ENCODE peak calls at places on chromosomes 6 and 20, in four cellular contexts. One of them, this sample, is unnamed.

GRCh38 chr6:89951574-89952360 is 57.5 kb downstream of the GJA10 start:
- DNase-seq in stimulated activated CD4-positive, alpha-beta T cell treated with anti-CD3 and anti-CD28 coated beads, Interleukin-15, amount 100 ng/mL, for 1 hour: no peak
- DNase-seq in amygdala: peak; percentile 21
- DNase-seq in CD4-positive, alpha-beta T cell: no peak
- DNase-seq in this sample: peak; percentile 47

GRCh38 chr20:38109657-38110524 is 55.2 kb downstream of the TGM2 start:
- DNase-seq in stimulated activated CD4-positive, alpha-beta T cell treated with anti-CD3 and anti-CD28 coated beads, Interleukin-15, amount 100 ng/mL, for 1 hour: no peak
- DNase-seq in CD4-positive, alpha-beta T cell: no peak
- DNase-seq in amygdala: no peak
- DNase-seq in this sample: peak; percentile 95

GRCh38 chr20:37384683-37385174 is 38.8 kb downstream of the SRC start:
- DNase-seq in stimulated activated CD4-positive, alpha-beta T cell treated with anti-CD3 and anti-CD28 coated beads, Interleukin-15, amount 100 ng/mL, for 1 hour: peak; percentile 74
- DNase-seq in CD4-positive, alpha-beta T cell: peak; percentile 64
- DNase-seq in amygdala: peak; percentile 5
- DNase-seq in this sample: peak; percentile 38

GRCh38 chr6:12637960-12638641 is 78.5 kb upstream of the PHACTR1 start:
- DNase-seq in stimulated activated CD4-positive, alpha-beta T cell treated with anti-CD3 and anti-CD28 coated beads, Interleukin-15, amount 100 ng/mL, for 1 hour: peak; percentile 5
- DNase-seq in amygdala: peak; percentile 4
- DNase-seq in CD4-positive, alpha-beta T cell: peak; percentile 0
- DNase-seq in this sample: peak; percentile 82

GRCh38 chr6:117338567-117338966 is 73.2 kb downstream of the VGLL2 start:
- DNase-seq in CD4-positive, alpha-beta T cell: no peak
- DNase-seq in amygdala: no peak
- DNase-seq in stimulated activated CD4-positive, alpha-beta T cell treated with anti-CD3 and anti-CD28 coated beads, Interleukin-15, amount 100 ng/mL, for 1 hour: no peak
- DNase-seq in this sample: no peak

GRCh38 chr6:23390221-23390620 is 735.8 kb upstream of the NRSN1 start:
- DNase-seq in CD4-positive, alpha-beta T cell: no peak
- DNase-seq in stimulated activated CD4-positive, alpha-beta T cell treated with anti-CD3 and anti-CD28 coated beads, Interleukin-15, amount 100 ng/mL, for 1 hour: no peak
- DNase-seq in amygdala: no peak
- DNase-seq in this sample: no peak

GRCh38 chr6:41111017-41111416 is 38.2 kb downstream of the NFYA start:
- DNase-seq in stimulated activated CD4-positive, alpha-beta T cell treated with anti-CD3 and anti-CD28 coated beads, Interleukin-15, amount 100 ng/mL, for 1 hour: no peak
- DNase-seq in CD4-positive, alpha-beta T cell: no peak
- DNase-seq in amygdala: no peak
- DNase-seq in this sample: no peak

GRCh38 chr20:825710-826421 is 7.6 kb upstream of the FAM110A start:
- DNase-seq in CD4-positive, alpha-beta T cell: no peak
- DNase-seq in stimulated activated CD4-positive, alpha-beta T cell treated with anti-CD3 and anti-CD28 coated beads, Interleukin-15, amount 100 ng/mL, for 1 hour: no peak
- DNase-seq in amygdala: no peak
- DNase-seq in this sample: no peak

GRCh38 chr6:28258877-28259777 is at the start of gene NKAPL:
- DNase-seq in amygdala: peak; percentile 43
- DNase-seq in CD4-positive, alpha-beta T cell: no peak
- DNase-seq in stimulated activated CD4-positive, alpha-beta T cell treated with anti-CD3 and anti-CD28 coated beads, Interleukin-15, amount 100 ng/mL, for 1 hour: peak; percentile 45
- DNase-seq in this sample: no peak

GRCh38 chr6:108238321-108238720 is 22.5 kb downstream of the SNX3 start:
- DNase-seq in amygdala: no peak
- DNase-seq in stimulated activated CD4-positive, alpha-beta T cell treated with anti-CD3 and anti-CD28 coated beads, Interleukin-15, amount 100 ng/mL, for 1 hour: no peak
- DNase-seq in CD4-positive, alpha-beta T cell: no peak
- DNase-seq in this sample: no peak

GRCh38 chr20:24764825-24765224 is 184.2 kb upstream of the CST7 start:
- DNase-seq in CD4-positive, alpha-beta T cell: no peak
- DNase-seq in stimulated activated CD4-positive, alpha-beta T cell treated with anti-CD3 and anti-CD28 coated beads, Interleukin-15, amount 100 ng/mL, for 1 hour: no peak
- DNase-seq in amygdala: no peak
- DNase-seq in this sample: no peak

GRCh38 chr6:135572051-135572450 is 74.5 kb upstream of the AHI1 start:
- DNase-seq in stimulated activated CD4-positive, alpha-beta T cell treated with anti-CD3 and anti-CD28 coated beads, Interleukin-15, amount 100 ng/mL, for 1 hour: no peak
- DNase-seq in CD4-positive, alpha-beta T cell: no peak
- DNase-seq in amygdala: no peak
- DNase-seq in this sample: no peak

GRCh38 chr6:45872827-45873226 is 142.8 kb downstream of the CLIC5 start:
- DNase-seq in CD4-positive, alpha-beta T cell: no peak
- DNase-seq in stimulated activated CD4-positive, alpha-beta T cell treated with anti-CD3 and anti-CD28 coated beads, Interleukin-15, amount 100 ng/mL, for 1 hour: no peak
- DNase-seq in amygdala: no peak
- DNase-seq in this sample: no peak

GRCh38 chr6:27545271-27546046 is 72.6 kb upstream of the ZNF184 start:
- DNase-seq in amygdala: no peak
- DNase-seq in CD4-positive, alpha-beta T cell: no peak
- DNase-seq in stimulated activated CD4-positive, alpha-beta T cell treated with anti-CD3 and anti-CD28 coated beads, Interleukin-15, amount 100 ng/mL, for 1 hour: peak; percentile 6
- DNase-seq in this sample: peak; percentile 87

GRCh38 chr6:118100763-118101162 is 193.7 kb downstream of the SLC35F1 start:
- DNase-seq in amygdala: no peak
- DNase-seq in CD4-positive, alpha-beta T cell: no peak
- DNase-seq in stimulated activated CD4-positive, alpha-beta T cell treated with anti-CD3 and anti-CD28 coated beads, Interleukin-15, amount 100 ng/mL, for 1 hour: no peak
- DNase-seq in this sample: no peak

GRCh38 chr6:121867095-121867494 is 431.6 kb downstream of the GJA1 start:
- DNase-seq in amygdala: no peak
- DNase-seq in stimulated activated CD4-positive, alpha-beta T cell treated with anti-CD3 and anti-CD28 coated beads, Interleukin-15, amount 100 ng/mL, for 1 hour: no peak
- DNase-seq in CD4-positive, alpha-beta T cell: no peak
- DNase-seq in this sample: no peak

GRCh38 chr6:53309059-53309896 is 39.5 kb downstream of the ELOVL5 start:
- DNase-seq in amygdala: no peak
- DNase-seq in stimulated activated CD4-positive, alpha-beta T cell treated with anti-CD3 and anti-CD28 coated beads, Interleukin-15, amount 100 ng/mL, for 1 hour: no peak
- DNase-seq in CD4-positive, alpha-beta T cell: no peak
- DNase-seq in this sample: peak; percentile 77

GRCh38 chr6:168270274-168271174 is 49.1 kb downstream of the DACT2 start:
- DNase-seq in stimulated activated CD4-positive, alpha-beta T cell treated with anti-CD3 and anti-CD28 coated beads, Interleukin-15, amount 100 ng/mL, for 1 hour: no peak
- DNase-seq in amygdala: no peak
- DNase-seq in CD4-positive, alpha-beta T cell: no peak
- DNase-seq in this sample: no peak

GRCh38 chr20:878511-879307 is 37.4 kb downstream of the ANGPT4 start:
- DNase-seq in CD4-positive, alpha-beta T cell: no peak
- DNase-seq in amygdala: no peak
- DNase-seq in stimulated activated CD4-positive, alpha-beta T cell treated with anti-CD3 and anti-CD28 coated beads, Interleukin-15, amount 100 ng/mL, for 1 hour: no peak
- DNase-seq in this sample: peak; percentile 49

GRCh38 chr6:30321692-30322388 is 4.9 kb upstream of the TRIM39 start:
- DNase-seq in amygdala: no peak
- DNase-seq in CD4-positive, alpha-beta T cell: no peak
- DNase-seq in stimulated activated CD4-positive, alpha-beta T cell treated with anti-CD3 and anti-CD28 coated beads, Interleukin-15, amount 100 ng/mL, for 1 hour: no peak
- DNase-seq in this sample: no peak

GRCh38 chr6:113004691-113005270 is 657.7 kb downstream of the RFPL4B start:
- DNase-seq in amygdala: no peak
- DNase-seq in stimulated activated CD4-positive, alpha-beta T cell treated with anti-CD3 and anti-CD28 coated beads, Interleukin-15, amount 100 ng/mL, for 1 hour: no peak
- DNase-seq in CD4-positive, alpha-beta T cell: no peak
- DNase-seq in this sample: no peak

GRCh38 chr6:39416026-39416425 is 93.5 kb upstream of the KCNK16 start:
- DNase-seq in stimulated activated CD4-positive, alpha-beta T cell treated with anti-CD3 and anti-CD28 coated beads, Interleukin-15, amount 100 ng/mL, for 1 hour: no peak
- DNase-seq in CD4-positive, alpha-beta T cell: no peak
- DNase-seq in amygdala: no peak
- DNase-seq in this sample: peak; percentile 35

GRCh38 chr20:4130404-4131189 is 115.2 kb upstream of the RNF24 start:
- DNase-seq in amygdala: no peak
- DNase-seq in stimulated activated CD4-positive, alpha-beta T cell treated with anti-CD3 and anti-CD28 coated beads, Interleukin-15, amount 100 ng/mL, for 1 hour: no peak
- DNase-seq in CD4-positive, alpha-beta T cell: no peak
- DNase-seq in this sample: peak; percentile 83

GRCh38 chr6:163355471-163355991 is 59.0 kb upstream of the QKI start:
- DNase-seq in stimulated activated CD4-positive, alpha-beta T cell treated with anti-CD3 and anti-CD28 coated beads, Interleukin-15, amount 100 ng/mL, for 1 hour: no peak
- DNase-seq in amygdala: peak; percentile 38
- DNase-seq in CD4-positive, alpha-beta T cell: no peak
- DNase-seq in this sample: peak; percentile 34

GRCh38 chr6:43532201-43532600 is 15.3 kb downstream of the POLR1C start:
- DNase-seq in amygdala: no peak
- DNase-seq in CD4-positive, alpha-beta T cell: no peak
- DNase-seq in stimulated activated CD4-positive, alpha-beta T cell treated with anti-CD3 and anti-CD28 coated beads, Interleukin-15, amount 100 ng/mL, for 1 hour: no peak
- DNase-seq in this sample: no peak

GRCh38 chr20:59777321-59777705 is 156.1 kb downstream of the SYCP2 start:
- DNase-seq in CD4-positive, alpha-beta T cell: no peak
- DNase-seq in stimulated activated CD4-positive, alpha-beta T cell treated with anti-CD3 and anti-CD28 coated beads, Interleukin-15, amount 100 ng/mL, for 1 hour: no peak
- DNase-seq in amygdala: no peak
- DNase-seq in this sample: no peak

GRCh38 chr6:157110620-157111019 is 212.7 kb downstream of the TMEM242 start:
- DNase-seq in stimulated activated CD4-positive, alpha-beta T cell treated with anti-CD3 and anti-CD28 coated beads, Interleukin-15, amount 100 ng/mL, for 1 hour: no peak
- DNase-seq in CD4-positive, alpha-beta T cell: no peak
- DNase-seq in amygdala: no peak
- DNase-seq in this sample: no peak

GRCh38 chr20:48538058-48538825 is 289.6 kb downstream of the PREX1 start:
- DNase-seq in stimulated activated CD4-positive, alpha-beta T cell treated with anti-CD3 and anti-CD28 coated beads, Interleukin-15, amount 100 ng/mL, for 1 hour: no peak
- DNase-seq in CD4-positive, alpha-beta T cell: no peak
- DNase-seq in amygdala: no peak
- DNase-seq in this sample: peak; percentile 71

GRCh38 chr6:81204741-81205140 is 547.7 kb downstream of the TENT5A start:
- DNase-seq in amygdala: no peak
- DNase-seq in CD4-positive, alpha-beta T cell: no peak
- DNase-seq in stimulated activated CD4-positive, alpha-beta T cell treated with anti-CD3 and anti-CD28 coated beads, Interleukin-15, amount 100 ng/mL, for 1 hour: no peak
- DNase-seq in this sample: no peak

GRCh38 chr6:140073456-140073855 is 699.0 kb upstream of the CITED2 start:
- DNase-seq in stimulated activated CD4-positive, alpha-beta T cell treated with anti-CD3 and anti-CD28 coated beads, Interleukin-15, amount 100 ng/mL, for 1 hour: no peak
- DNase-seq in amygdala: no peak
- DNase-seq in CD4-positive, alpha-beta T cell: no peak
- DNase-seq in this sample: peak; percentile 74

GRCh38 chr20:21512634-21513180 is 1.2 kb downstream of the NKX2-2 start:
- DNase-seq in amygdala: no peak
- DNase-seq in stimulated activated CD4-positive, alpha-beta T cell treated with anti-CD3 and anti-CD28 coated beads, Interleukin-15, amount 100 ng/mL, for 1 hour: no peak
- DNase-seq in CD4-positive, alpha-beta T cell: no peak
- DNase-seq in this sample: no peak

GRCh38 chr20:35223941-35224340 is 2.5 kb upstream of the MMP24 start:
- DNase-seq in amygdala: no peak
- DNase-seq in CD4-positive, alpha-beta T cell: no peak
- DNase-seq in stimulated activated CD4-positive, alpha-beta T cell treated with anti-CD3 and anti-CD28 coated beads, Interleukin-15, amount 100 ng/mL, for 1 hour: no peak
- DNase-seq in this sample: no peak